ENCODE peak calls at places on chromosomes 12 and 14, in eight cellular contexts. P is RPMI7951, K is ELR, S is neural crest cell, L is H54, I is T-cell, V is HEK293T, H is NCI-H774. D is an unnamed sample.

GRCh38 chr14:103872492-103873113 is 25.2 kb upstream of the PPP1R13B start:
- DNase-seq in P (no peak), K (no peak), S (no peak), L (no peak), I (peak; percentile 38), V (no peak), H (no peak), D (no peak)

GRCh38 chr12:10016881-10017280 is 6.5 kb downstream of the CLEC12B start:
- DNase-seq in P (peak; percentile 28), K (peak; percentile 65), S (no peak), L (no peak), I (no peak), V (no peak), H (no peak), D (no peak)

GRCh38 chr12:104006929-104007328 is 41.3 kb downstream of the TDG start:
- DNase-seq in P (peak; percentile 37), K (peak; percentile 89), S (no peak), L (peak; percentile 20), I (no peak), V (no peak), H (no peak), D (no peak)

GRCh38 chr14:33457021-33457420 is 493.9 kb downstream of the EGLN3 start:
- DNase-seq in P (peak; percentile 7), K (no peak), S (no peak), L (no peak), I (no peak), V (no peak), H (no peak), D (no peak)

GRCh38 chr12:113477171-113477841 is 5.6 kb upstream of the LHX5 start:
- DNase-seq in P (no peak), K (no peak), S (no peak), L (no peak), I (no peak), V (no peak), H (no peak), D (no peak)

GRCh38 chr12:64792128-64792527 is 32.3 kb upstream of the TBC1D30 start:
- DNase-seq in P (no peak), K (no peak), S (no peak), L (no peak), I (no peak), V (no peak), H (no peak), D (no peak)

GRCh38 chr12:70154087-70154486 is 89.1 kb upstream of the CNOT2 start:
- DNase-seq in P (no peak), K (peak; percentile 44), S (no peak), L (no peak), I (no peak), V (no peak), H (no peak), D (no peak)

GRCh38 chr12:78007173-78007572 is 176.5 kb downstream of the NAV3 start:
- DNase-seq in P (no peak), K (no peak), S (no peak), L (no peak), I (no peak), V (no peak), H (no peak), D (no peak)

GRCh38 chr12:48938805-48939204 is 13.5 kb upstream of the FKBP11 start:
- DNase-seq in P (no peak), K (no peak), S (no peak), L (no peak), I (no peak), V (no peak), H (no peak), D (no peak)

GRCh38 chr12:69527506-69528272 is 57.5 kb downstream of the FRS2 start:
- DNase-seq in P (peak; percentile 16), K (peak; percentile 81), S (no peak), L (no peak), I (no peak), V (no peak), H (no peak), D (no peak)

GRCh38 chr12:5439333-5439732 is 7.4 kb downstream of the NTF3 start:
- DNase-seq in P (peak; percentile 26), K (no peak), S (no peak), L (no peak), I (no peak), V (no peak), H (no peak), D (no peak)

GRCh38 chr12:55675671-55676070 is 32.0 kb downstream of the ITGA7 start:
- DNase-seq in P (no peak), K (no peak), S (no peak), L (no peak), I (no peak), V (no peak), H (no peak), D (no peak)

GRCh38 chr12:78210894-78211302 is 380.2 kb downstream of the NAV3 start:
- DNase-seq in P (peak; percentile 84), K (peak; percentile 71), S (peak; percentile 9), L (no peak), I (no peak), V (no peak), H (peak; percentile 62), D (no peak)

GRCh38 chr14:49950275-49951250 is 57.7 kb downstream of the ARF6 start:
- DNase-seq in P (no peak), K (peak; percentile 54), S (no peak), L (no peak), I (no peak), V (no peak), H (peak; percentile 27), D (no peak)

GRCh38 chr14:40944521-40944920 is 662.2 kb upstream of the LRFN5 start:
- DNase-seq in P (no peak), K (no peak), S (no peak), L (no peak), I (no peak), V (no peak), H (no peak), D (no peak)

GRCh38 chr14:92976268-92976667 is 53.3 kb downstream of the CHGA start:
- DNase-seq in P (no peak), K (no peak), S (no peak), L (no peak), I (no peak), V (no peak), H (no peak), D (no peak)

GRCh38 chr14:74954232-74954946 is 1.0 kb downstream of the PGF start:
- DNase-seq in P (no peak), K (peak; percentile 26), S (no peak), L (no peak), I (no peak), V (peak; percentile 68), H (no peak), D (no peak)

GRCh38 chr12:11793896-11794295 is 144.4 kb downstream of the ETV6 start:
- DNase-seq in P (peak; percentile 39), K (no peak), S (no peak), L (no peak), I (no peak), V (no peak), H (no peak), D (no peak)

GRCh38 chr12:7162691-7163114 is 26.8 kb upstream of the PEX5 start:
- DNase-seq in P (no peak), K (peak; percentile 50), S (no peak), L (no peak), I (peak; percentile 5), V (peak; percentile 43), H (peak; percentile 87), D (peak; percentile 59)

GRCh38 chr12:89364058-89364457 is 11.8 kb upstream of the DUSP6 start:
- DNase-seq in P (no peak), K (no peak), S (no peak), L (no peak), I (no peak), V (no peak), H (no peak), D (no peak)

GRCh38 chr14:97517566-97518234 is 720.5 kb downstream of the VRK1 start:
- DNase-seq in P (no peak), K (no peak), S (no peak), L (no peak), I (no peak), V (no peak), H (no peak), D (no peak)

GRCh38 chr12:131980263-131980662 is 30.5 kb downstream of the EP400 start:
- DNase-seq in P (peak; percentile 17), K (peak; percentile 39), S (no peak), L (no peak), I (no peak), V (no peak), H (no peak), D (no peak)

GRCh38 chr14:59677771-59678211 is 101.2 kb upstream of the CCDC175 start:
- DNase-seq in P (no peak), K (peak; percentile 14), S (no peak), L (no peak), I (no peak), V (no peak), H (no peak), D (no peak)

GRCh38 chr14:61640834-61641170 is 54.5 kb upstream of the HIF1A start:
- DNase-seq in P (no peak), K (no peak), S (no peak), L (no peak), I (no peak), V (no peak), H (no peak), D (no peak)